ENCODE peak calls at places on chromosomes 13 and 19, in eight cellular contexts. A, D, G, P, V, K, O and H are unnamed samples.

GRCh38 chr19:35879770-35880317 is 11.5 kb downstream of the APLP1 start:
- DNase-seq in A (peak), D (peak), G (peak), P (peak), V (peak), K (peak), O (peak), H (peak)

GRCh38 chr13:78137404-78138142 is 218.9 kb upstream of the EDNRB start:
- DNase-seq in A (peak), D (no peak), G (peak), P (no peak), V (peak), K (peak), O (no peak), H (no peak)

GRCh38 chr13:45658586-45659235 is 43.2 kb upstream of the ERICH6B start:
- DNase-seq in A (no peak), D (no peak), G (peak), P (no peak), V (no peak), K (peak), O (no peak), H (no peak)

GRCh38 chr19:40224342-40225148 is 1.9 kb downstream of the CCNP start:
- DNase-seq in A (no peak), D (no peak), G (no peak), P (no peak), V (no peak), K (no peak), O (no peak), H (peak)

GRCh38 chr13:46052314-46053161 is at the start of gene ZC3H13:
- DNase-seq in A (peak), D (peak), G (peak), P (peak), V (peak), K (peak), O (peak), H (peak)

GRCh38 chr19:1654178-1654792 is 1.9 kb upstream of the TCF3 start:
- DNase-seq in A (no peak), D (no peak), G (no peak), P (no peak), V (no peak), K (no peak), O (no peak), H (no peak)

GRCh38 chr13:53004605-53005004 is 24.0 kb upstream of the OLFM4 start:
- DNase-seq in A (peak), D (no peak), G (no peak), P (no peak), V (no peak), K (no peak), O (no peak), H (no peak)

GRCh38 chr13:47233734-47234133 is 336.9 kb upstream of the HTR2A start:
- DNase-seq in A (no peak), D (no peak), G (peak), P (no peak), V (no peak), K (peak), O (no peak), H (no peak)

GRCh38 chr19:28020631-28021315 is 1192.2 kb downstream of the UQCRFS1 start:
- DNase-seq in A (no peak), D (no peak), G (no peak), P (no peak), V (no peak), K (no peak), O (no peak), H (no peak)

GRCh38 chr13:28586585-28587540 is 72.1 kb upstream of the POMP start:
- DNase-seq in A (no peak), D (no peak), G (no peak), P (no peak), V (no peak), K (no peak), O (no peak), H (no peak)

GRCh38 chr19:2032296-2032941 is 16.9 kb upstream of the BTBD2 start:
- DNase-seq in A (peak), D (peak), G (peak), P (peak), V (peak), K (peak), O (peak), H (peak)

GRCh38 chr13:43805681-43806128 is 18.9 kb upstream of the ENOX1 start:
- DNase-seq in A (no peak), D (no peak), G (peak), P (no peak), V (no peak), K (no peak), O (no peak), H (no peak)

GRCh38 chr13:112445411-112446271 is 69.5 kb downstream of the SPACA7 start:
- DNase-seq in A (no peak), D (no peak), G (no peak), P (no peak), V (no peak), K (no peak), O (no peak), H (no peak)

GRCh38 chr13:111213964-111214726 is 99.0 kb downstream of the ARHGEF7 start:
- DNase-seq in A (peak), D (no peak), G (no peak), P (peak), V (peak), K (no peak), O (no peak), H (no peak)

GRCh38 chr19:46269085-46269484 is 27.8 kb upstream of the HIF3A start:
- DNase-seq in A (no peak), D (no peak), G (no peak), P (no peak), V (no peak), K (no peak), O (no peak), H (no peak)

GRCh38 chr19:53971608-53972007 is 8.9 kb downstream of the CACNG8 start:
- DNase-seq in A (no peak), D (no peak), G (no peak), P (no peak), V (no peak), K (no peak), O (no peak), H (no peak)

GRCh38 chr19:3669134-3669436 is 31.2 kb downstream of the PIP5K1C start:
- DNase-seq in A (no peak), D (no peak), G (no peak), P (no peak), V (no peak), K (no peak), O (no peak), H (no peak)

GRCh38 chr13:99289674-99290337 is 17.4 kb downstream of the GPR183 start:
- DNase-seq in A (no peak), D (no peak), G (no peak), P (no peak), V (no peak), K (no peak), O (no peak), H (no peak)

GRCh38 chr13:91539458-91540156 is 141.2 kb downstream of the GPC5 start:
- DNase-seq in A (no peak), D (no peak), G (no peak), P (no peak), V (no peak), K (no peak), O (no peak), H (no peak)

GRCh38 chr13:59734393-59734792 is 429.3 kb downstream of the DIAPH3 start:
- DNase-seq in A (no peak), D (no peak), G (no peak), P (no peak), V (no peak), K (no peak), O (no peak), H (no peak)

GRCh38 chr13:113954046-113954841 is 19.6 kb downstream of the C13orf46 start:
- DNase-seq in A (no peak), D (no peak), G (no peak), P (peak), V (no peak), K (no peak), O (no peak), H (no peak)

GRCh38 chr19:7865262-7865911 is 8.8 kb downstream of the PRR36 start:
- DNase-seq in A (no peak), D (no peak), G (no peak), P (no peak), V (no peak), K (no peak), O (no peak), H (no peak)

GRCh38 chr13:112835344-112835743 is 133.7 kb upstream of the MCF2L start:
- DNase-seq in A (no peak), D (no peak), G (no peak), P (no peak), V (no peak), K (no peak), O (no peak), H (no peak)

GRCh38 chr19:47075179-47075811 is 26.9 kb upstream of the TMEM160 start:
- DNase-seq in A (no peak), D (no peak), G (no peak), P (peak), V (no peak), K (peak), O (no peak), H (no peak)

GRCh38 chr13:40519637-40520036 is 146.8 kb downstream of the FOXO1 start:
- DNase-seq in A (no peak), D (no peak), G (no peak), P (no peak), V (no peak), K (no peak), O (no peak), H (no peak)

GRCh38 chr19:41521860-41522555 is 54.0 kb upstream of the CEACAM21 start:
- DNase-seq in A (peak), D (no peak), G (no peak), P (peak), V (peak), K (peak), O (no peak), H (no peak)

GRCh38 chr19:6069268-6069771 is 41.0 kb downstream of the RFX2 start:
- DNase-seq in A (no peak), D (no peak), G (no peak), P (no peak), V (no peak), K (no peak), O (no peak), H (no peak)

GRCh38 chr19:38569368-38569983 is 48.3 kb downstream of the MAP4K1 start:
- DNase-seq in A (no peak), D (no peak), G (no peak), P (no peak), V (no peak), K (no peak), O (no peak), H (no peak)

GRCh38 chr13:110826861-110827672 is 87.8 kb downstream of the ANKRD10 start:
- DNase-seq in A (no peak), D (no peak), G (no peak), P (no peak), V (no peak), K (no peak), O (no peak), H (no peak)